ENCODE peak calls at places on chromosomes 5 and 9, in ten cellular contexts. O, A, Q, C, R, J, B, K, Z and D are unnamed samples.

GRCh38 chr5:8756498-8757084 is 789.3 kb downstream of the SEMA5A start:
- DNase-seq in Q (peak; percentile 33), C (peak; percentile 49), K (no peak), B (peak; percentile 6), J (peak; percentile 37), R (peak; percentile 48), Z (peak; percentile 9), A (peak; percentile 70), O (no peak), D (peak; percentile 15)

GRCh38 chr5:171806976-171807823 is 21.6 kb downstream of the SMIM23 start:
- DNase-seq in K (no peak), A (peak; percentile 33), O (no peak), R (no peak), B (no peak), J (peak; percentile 4), Z (no peak), Q (no peak), C (peak; percentile 80), D (no peak)

GRCh38 chr5:172571413-172571812 is 69.7 kb upstream of the NEURL1B start:
- DNase-seq in Q (no peak), A (no peak), Z (no peak), R (no peak), J (no peak), C (no peak), B (no peak), O (no peak), K (no peak), D (no peak)

GRCh38 chr9:127796225-127796813 is 6.4 kb upstream of the FPGS start:
- DNase-seq in B (no peak), Z (no peak), O (no peak), A (no peak), K (no peak), R (no peak), C (peak; percentile 60), Q (no peak), J (peak; percentile 55), D (peak; percentile 23)

GRCh38 chr9:5851445-5851844 is 18.5 kb upstream of the ERMP1 start:
- DNase-seq in A (no peak), B (peak; percentile 89), O (peak; percentile 35), J (peak; percentile 43), R (no peak), K (no peak), Z (peak; percentile 14), C (peak; percentile 54), Q (no peak), D (peak; percentile 73)

GRCh38 chr5:56812110-56812509 is 3.2 kb upstream of the MAP3K1 start:
- DNase-seq in B (no peak), J (peak; percentile 18), C (peak; percentile 6), K (no peak), A (no peak), O (no peak), R (no peak), Q (peak; percentile 31), Z (no peak), D (no peak)

GRCh38 chr9:94929373-94929764 is 202.9 kb downstream of the AOPEP start:
- DNase-seq in Z (no peak), R (no peak), Q (no peak), O (no peak), A (no peak), K (peak; percentile 68), J (no peak), C (peak; percentile 97), B (no peak), D (no peak)

GRCh38 chr9:124214596-124215550 is 42.9 kb upstream of the NEK6 start:
- DNase-seq in K (no peak), C (no peak), Z (no peak), A (peak; percentile 24), B (no peak), O (no peak), Q (no peak), R (no peak), J (no peak), D (no peak)

GRCh38 chr5:53877243-53877642 is 316.8 kb downstream of the NDUFS4 start:
- DNase-seq in Q (no peak), R (no peak), A (no peak), C (peak; percentile 83), J (peak; percentile 80), O (no peak), K (no peak), B (no peak), Z (no peak), D (no peak)

GRCh38 chr5:14365831-14366435 is 215.7 kb upstream of the OTULINL start:
- DNase-seq in O (no peak), Z (no peak), A (no peak), J (peak; percentile 11), Q (no peak), B (no peak), R (no peak), C (peak; percentile 71), K (no peak), D (no peak)

GRCh38 chr5:1167728-1168709 is 33.4 kb upstream of the SLC6A19 start:
- DNase-seq in J (peak; percentile 62), C (peak; percentile 39), Q (peak; percentile 86), B (peak; percentile 51), K (peak; percentile 60), A (peak; percentile 89), Z (peak; percentile 84), O (peak; percentile 71), R (peak; percentile 82), D (peak; percentile 88)

GRCh38 chr9:123036886-123037540 is 3.5 kb downstream of the GPR21 start:
- DNase-seq in C (no peak), A (no peak), J (no peak), K (no peak), Q (no peak), O (no peak), R (peak; percentile 9), B (no peak), Z (no peak), D (no peak)

GRCh38 chr9:2560175-2560574 is 61.4 kb upstream of the VLDLR start:
- DNase-seq in Q (no peak), C (no peak), B (no peak), J (no peak), A (peak; percentile 53), R (no peak), K (no peak), Z (no peak), O (no peak), D (no peak)

GRCh38 chr5:95858023-95858461 is 35.5 kb upstream of the GLRX start:
- DNase-seq in J (peak; percentile 76), O (no peak), Q (no peak), A (no peak), Z (no peak), B (no peak), K (peak; percentile 24), R (peak; percentile 65), C (peak; percentile 98), D (no peak)

GRCh38 chr9:92147030-92147853 is 32.0 kb upstream of the SPTLC1 start:
- DNase-seq in Z (peak; percentile 50), R (no peak), K (peak; percentile 43), A (peak; percentile 74), B (peak; percentile 86), Q (no peak), O (no peak), J (peak; percentile 93), C (peak; percentile 96), D (peak; percentile 58)
- TF ChIP-seq CTCF in Z (no peak), R (no peak), K (no peak), A (no peak), B (no peak), Q (no peak), O (no peak), J (peak; percentile 31), C (peak; percentile 26), D (no peak)

DNA sequence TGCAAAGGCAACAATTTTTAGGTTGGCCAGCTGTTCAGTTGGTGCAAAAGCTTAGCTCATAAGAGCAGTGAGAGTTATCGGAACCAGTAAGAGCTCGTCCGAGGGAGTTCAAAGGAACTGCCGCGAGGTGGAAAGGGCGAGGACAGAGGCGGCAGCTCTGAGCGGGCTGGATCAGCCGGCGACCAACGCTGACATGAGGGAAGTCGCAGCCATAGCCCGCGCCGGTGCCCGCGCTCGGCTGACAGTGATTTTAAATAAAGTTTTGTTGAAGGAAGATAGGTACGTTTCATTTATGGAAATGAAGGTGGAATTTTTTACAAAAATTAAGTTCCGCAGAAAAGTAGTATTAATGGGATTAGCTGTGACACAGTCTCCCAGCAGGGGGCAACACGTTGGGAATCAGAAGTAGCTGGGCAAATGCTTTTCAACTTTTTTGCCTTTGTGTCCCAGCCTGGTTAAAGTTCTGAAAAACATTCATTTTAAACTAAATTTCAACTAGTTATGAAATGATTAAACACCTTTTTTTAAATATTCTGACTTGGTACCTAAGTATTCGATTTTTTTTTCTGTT is 43.2 kb downstream of the FBXO4 start:
- DNase-seq in O (no peak), A (no peak), J (no peak), K (no peak), B (no peak), Z (no peak), C (no peak), Q (peak; percentile 6), R (no peak), D (no peak)
- TF ChIP-seq CTCF in O (no peak), A (peak; percentile 39), J (peak; percentile 59), K (no peak), B (no peak), Z (no peak), C (no peak), Q (peak; percentile 40), R (no peak), D (no peak)

DNA sequence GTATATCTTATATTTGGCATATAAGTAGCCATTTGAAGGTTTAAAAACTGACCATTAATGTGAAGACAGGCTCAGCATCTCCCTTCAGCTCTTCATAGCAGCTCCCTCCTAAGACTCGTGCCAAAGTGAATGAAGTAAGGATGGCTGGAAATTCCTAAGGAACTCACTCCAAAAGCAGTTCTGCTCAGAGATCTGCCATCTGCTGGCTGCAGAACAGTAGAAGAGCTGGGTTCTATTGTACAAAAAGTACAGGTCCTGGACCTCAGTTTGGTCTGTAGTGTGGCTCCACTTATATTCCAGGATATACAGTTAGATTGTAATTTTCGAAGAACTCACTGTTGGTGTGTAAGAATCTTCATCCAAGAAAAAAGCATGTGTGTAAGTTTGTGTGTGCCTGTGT is 104.9 kb upstream of the RUSC2 start:
- DNase-seq in O (no peak), C (peak; percentile 50), Z (no peak), R (no peak), B (no peak), J (peak; percentile 66), A (no peak), Q (no peak), K (no peak), D (no peak)
- TF ChIP-seq CTCF in O (no peak), C (peak; percentile 72), Z (no peak), R (peak; percentile 59), B (no peak), J (peak; percentile 79), A (peak; percentile 61), Q (peak; percentile 53), K (peak; percentile 45), D (no peak)

GRCh38 chr5:146461319-146461718 is 14.2 kb downstream of the TCERG1 start:
- DNase-seq in C (peak; percentile 41), B (no peak), K (no peak), J (peak; percentile 42), A (no peak), O (no peak), Q (no peak), Z (no peak), R (no peak), D (no peak)

GRCh38 chr5:146467729-146468128 is 20.6 kb downstream of the TCERG1 start:
- DNase-seq in O (no peak), R (no peak), Q (no peak), Z (no peak), J (no peak), A (no peak), B (no peak), C (no peak), K (no peak), D (no peak)

GRCh38 chr5:146463446-146463845 is 16.3 kb downstream of the TCERG1 start:
- DNase-seq in J (no peak), Q (no peak), K (no peak), R (no peak), O (no peak), C (no peak), A (no peak), Z (no peak), B (no peak), D (no peak)

GRCh38 chr5:146466521-146467349 is 19.6 kb downstream of the TCERG1 start:
- DNase-seq in Z (no peak), Q (peak; percentile 28), K (no peak), A (no peak), C (peak; percentile 13), O (no peak), R (peak; percentile 12), B (no peak), J (peak; percentile 22), D (no peak)
- TF ChIP-seq CTCF in Z (peak; percentile 40), Q (peak; percentile 71), K (peak; percentile 48), A (peak; percentile 79), C (peak; percentile 64), O (no peak), R (peak; percentile 57), B (no peak), J (peak; percentile 73), D (no peak)